ENCODE peak calls at places on chromosome 9, in six cellular contexts. One of them, this sample, is unnamed.

GRCh38 chr9:20312732-20313131 is 309.6 kb downstream of the MLLT3 start:
- DNase-seq in stromal cell of bone marrow: no peak
- DNase-seq in transverse colon: no peak
- DNase-seq in hippocampal formation: no peak
- DNase-seq in hepatic stellate cell: peak; percentile 25
- DNase-seq in GM13977: no peak
- DNase-seq in this sample: no peak

GRCh38 chr9:80871596-80871995 is 817.8 kb downstream of the TLE1 start:
- DNase-seq in hippocampal formation: no peak
- DNase-seq in hepatic stellate cell: no peak
- DNase-seq in transverse colon: no peak
- DNase-seq in GM13977: no peak
- DNase-seq in stromal cell of bone marrow: no peak
- DNase-seq in this sample: no peak

GRCh38 chr9:113770396-113770795 is 105.7 kb upstream of the ZNF618 start:
- DNase-seq in hippocampal formation: no peak
- DNase-seq in GM13977: no peak
- DNase-seq in hepatic stellate cell: no peak
- DNase-seq in stromal cell of bone marrow: no peak
- DNase-seq in transverse colon: no peak
- DNase-seq in this sample: no peak

GRCh38 chr9:3698531-3698930 is 172.7 kb upstream of the RFX3 start:
- DNase-seq in GM13977: no peak
- DNase-seq in hippocampal formation: no peak
- DNase-seq in hepatic stellate cell: no peak
- DNase-seq in transverse colon: no peak
- DNase-seq in stromal cell of bone marrow: peak; percentile 2
- DNase-seq in this sample: no peak

GRCh38 chr9:91421022-91421765 is 2.4 kb downstream of the NFIL3 start:
- DNase-seq in hippocampal formation: no peak
- DNase-seq in hepatic stellate cell: peak; percentile 60
- DNase-seq in transverse colon: peak; percentile 30
- DNase-seq in stromal cell of bone marrow: no peak
- DNase-seq in GM13977: peak; percentile 48
- DNase-seq in this sample: no peak

GRCh38 chr9:126205260-126205659 is 121.4 kb upstream of the MVB12B start:
- DNase-seq in transverse colon: no peak
- DNase-seq in hippocampal formation: no peak
- DNase-seq in stromal cell of bone marrow: no peak
- DNase-seq in GM13977: no peak
- DNase-seq in hepatic stellate cell: no peak
- DNase-seq in this sample: no peak

GRCh38 chr9:133502112-133502511 is 22.6 kb downstream of the MYMK start:
- DNase-seq in hippocampal formation: no peak
- DNase-seq in GM13977: no peak
- DNase-seq in hepatic stellate cell: no peak
- DNase-seq in stromal cell of bone marrow: no peak
- DNase-seq in transverse colon: no peak
- DNase-seq in this sample: no peak

GRCh38 chr9:106886111-106887046 is 23.4 kb downstream of the ZNF462 start:
- DNase-seq in transverse colon: no peak
- DNase-seq in hepatic stellate cell: no peak
- DNase-seq in stromal cell of bone marrow: no peak
- DNase-seq in GM13977: no peak
- DNase-seq in hippocampal formation: no peak
- DNase-seq in this sample: no peak

GRCh38 chr9:72579880-72580570 is 58.6 kb downstream of the TMC1 start:
- DNase-seq in transverse colon: no peak
- DNase-seq in GM13977: no peak
- DNase-seq in stromal cell of bone marrow: peak; percentile 50
- DNase-seq in hippocampal formation: no peak
- DNase-seq in hepatic stellate cell: peak; percentile 12
- DNase-seq in this sample: no peak

GRCh38 chr9:14173730-14174129 is 140.2 kb downstream of the NFIB start:
- DNase-seq in hippocampal formation: no peak
- DNase-seq in GM13977: no peak
- DNase-seq in transverse colon: no peak
- DNase-seq in hepatic stellate cell: no peak
- DNase-seq in stromal cell of bone marrow: no peak
- DNase-seq in this sample: no peak

GRCh38 chr9:137607141-137607857 is 1.8 kb downstream of the ARRDC1 start:
- DNase-seq in stromal cell of bone marrow: no peak
- DNase-seq in GM13977: no peak
- DNase-seq in hippocampal formation: no peak
- DNase-seq in transverse colon: no peak
- DNase-seq in hepatic stellate cell: no peak
- DNase-seq in this sample: no peak

GRCh38 chr9:112403802-112404201 is 23.9 kb downstream of the HSDL2 start:
- DNase-seq in hepatic stellate cell: no peak
- DNase-seq in hippocampal formation: no peak
- DNase-seq in GM13977: no peak
- DNase-seq in stromal cell of bone marrow: no peak
- DNase-seq in transverse colon: no peak
- DNase-seq in this sample: no peak

GRCh38 chr9:26779072-26779471 is 113.5 kb downstream of the CAAP1 start:
- DNase-seq in transverse colon: no peak
- DNase-seq in GM13977: no peak
- DNase-seq in stromal cell of bone marrow: peak; percentile 27
- DNase-seq in hippocampal formation: no peak
- DNase-seq in hepatic stellate cell: no peak
- DNase-seq in this sample: no peak

GRCh38 chr9:124017929-124018730 is 6.6 kb downstream of the LHX2 start:
- DNase-seq in hippocampal formation: no peak
- DNase-seq in GM13977: no peak
- DNase-seq in hepatic stellate cell: no peak
- DNase-seq in transverse colon: no peak
- DNase-seq in stromal cell of bone marrow: no peak
- DNase-seq in this sample: no peak

GRCh38 chr9:99326112-99326916 is 104.2 kb downstream of the SEC61B start:
- DNase-seq in GM13977: no peak
- DNase-seq in hepatic stellate cell: no peak
- DNase-seq in hippocampal formation: no peak
- DNase-seq in transverse colon: no peak
- DNase-seq in stromal cell of bone marrow: peak; percentile 38
- DNase-seq in this sample: no peak

GRCh38 chr9:125436613-125437443 is 175.2 kb downstream of the GAPVD1 start:
- DNase-seq in transverse colon: no peak
- DNase-seq in hepatic stellate cell: no peak
- DNase-seq in GM13977: no peak
- DNase-seq in stromal cell of bone marrow: no peak
- DNase-seq in hippocampal formation: no peak
- DNase-seq in this sample: no peak

GRCh38 chr9:16986441-16987387 is 116.2 kb upstream of the BNC2 start:
- DNase-seq in GM13977: no peak
- DNase-seq in transverse colon: no peak
- DNase-seq in hippocampal formation: no peak
- DNase-seq in stromal cell of bone marrow: peak; percentile 61
- DNase-seq in hepatic stellate cell: no peak
- DNase-seq in this sample: peak; percentile 72

GRCh38 chr9:108151161-108151586 is 661.6 kb upstream of the KLF4 start:
- DNase-seq in hippocampal formation: no peak
- DNase-seq in GM13977: no peak
- DNase-seq in hepatic stellate cell: no peak
- DNase-seq in transverse colon: no peak
- DNase-seq in stromal cell of bone marrow: no peak
- DNase-seq in this sample: no peak

GRCh38 chr9:69867081-69867814 is 46.6 kb downstream of the CFAP95 start:
- DNase-seq in transverse colon: no peak
- DNase-seq in hepatic stellate cell: no peak
- DNase-seq in hippocampal formation: no peak
- DNase-seq in GM13977: no peak
- DNase-seq in stromal cell of bone marrow: no peak
- DNase-seq in this sample: no peak

GRCh38 chr9:35658894-35659220 is 765 bp downstream of the CCDC107 start:
- DNase-seq in hippocampal formation: no peak
- DNase-seq in stromal cell of bone marrow: no peak
- DNase-seq in transverse colon: peak; percentile 47
- DNase-seq in hepatic stellate cell: no peak
- DNase-seq in GM13977: no peak
- DNase-seq in this sample: no peak

GRCh38 chr9:137167113-137167751 is 2.6 kb downstream of the LRRC26 start:
- DNase-seq in hippocampal formation: no peak
- DNase-seq in transverse colon: no peak
- DNase-seq in stromal cell of bone marrow: no peak
- DNase-seq in GM13977: peak; percentile 52
- DNase-seq in hepatic stellate cell: no peak
- DNase-seq in this sample: no peak

GRCh38 chr9:19232830-19233194 is 2.3 kb downstream of the DENND4C start:
- DNase-seq in stromal cell of bone marrow: peak; percentile 45
- DNase-seq in hippocampal formation: no peak
- DNase-seq in transverse colon: no peak
- DNase-seq in hepatic stellate cell: peak; percentile 38
- DNase-seq in GM13977: peak; percentile 58
- DNase-seq in this sample: peak; percentile 64

GRCh38 chr9:108002296-108003056 is 512.9 kb upstream of the KLF4 start:
- DNase-seq in hippocampal formation: no peak
- DNase-seq in GM13977: no peak
- DNase-seq in stromal cell of bone marrow: no peak
- DNase-seq in transverse colon: peak; percentile 21
- DNase-seq in hepatic stellate cell: no peak
- DNase-seq in this sample: no peak

GRCh38 chr9:116190997-116191396 is 37.4 kb downstream of the PAPPA start:
- DNase-seq in hippocampal formation: no peak
- DNase-seq in transverse colon: no peak
- DNase-seq in stromal cell of bone marrow: peak; percentile 73
- DNase-seq in GM13977: no peak
- DNase-seq in hepatic stellate cell: peak; percentile 58
- DNase-seq in this sample: no peak

GRCh38 chr9:78278177-78278777 is 18.6 kb upstream of the PSAT1 start:
- DNase-seq in hippocampal formation: no peak
- DNase-seq in GM13977: no peak
- DNase-seq in hepatic stellate cell: no peak
- DNase-seq in transverse colon: no peak
- DNase-seq in stromal cell of bone marrow: peak; percentile 82
- DNase-seq in this sample: peak; percentile 84

GRCh38 chr9:131582466-131583341 is 37.4 kb downstream of the PRRT1B start:
- DNase-seq in hippocampal formation: no peak
- DNase-seq in hepatic stellate cell: no peak
- DNase-seq in stromal cell of bone marrow: no peak
- DNase-seq in GM13977: no peak
- DNase-seq in transverse colon: no peak
- DNase-seq in this sample: no peak

GRCh38 chr9:97763884-97764283 is 66.7 kb upstream of the XPA start:
- DNase-seq in transverse colon: no peak
- DNase-seq in hippocampal formation: no peak
- DNase-seq in hepatic stellate cell: no peak
- DNase-seq in stromal cell of bone marrow: no peak
- DNase-seq in GM13977: no peak
- DNase-seq in this sample: no peak

GRCh38 chr9:93950619-93951601 is 4.2 kb downstream of the BARX1 start:
- DNase-seq in stromal cell of bone marrow: no peak
- DNase-seq in hippocampal formation: no peak
- DNase-seq in GM13977: peak; percentile 52
- DNase-seq in hepatic stellate cell: peak; percentile 59
- DNase-seq in transverse colon: peak; percentile 36
- DNase-seq in this sample: no peak

GRCh38 chr9:4433379-4433778 is 56.9 kb upstream of the SLC1A1 start:
- DNase-seq in hippocampal formation: no peak
- DNase-seq in hepatic stellate cell: no peak
- DNase-seq in stromal cell of bone marrow: no peak
- DNase-seq in transverse colon: no peak
- DNase-seq in GM13977: no peak
- DNase-seq in this sample: no peak

GRCh38 chr9:13432914-13433313 is 153.4 kb upstream of the MPDZ start:
- DNase-seq in hepatic stellate cell: no peak
- DNase-seq in stromal cell of bone marrow: no peak
- DNase-seq in transverse colon: no peak
- DNase-seq in hippocampal formation: no peak
- DNase-seq in GM13977: no peak
- DNase-seq in this sample: no peak

GRCh38 chr9:135288941-135289534 is 190.5 kb upstream of the PPP1R26 start:
- DNase-seq in stromal cell of bone marrow: no peak
- DNase-seq in hepatic stellate cell: no peak
- DNase-seq in GM13977: no peak
- DNase-seq in hippocampal formation: no peak
- DNase-seq in transverse colon: no peak
- DNase-seq in this sample: no peak

GRCh38 chr9:112074250-112075008 is 100.7 kb downstream of the SUSD1 start:
- DNase-seq in transverse colon: peak; percentile 76
- DNase-seq in hepatic stellate cell: peak; percentile 71
- DNase-seq in GM13977: no peak
- DNase-seq in stromal cell of bone marrow: peak; percentile 89
- DNase-seq in hippocampal formation: peak; percentile 65
- DNase-seq in this sample: peak; percentile 83

GRCh38 chr9:90821697-90822096 is 20.1 kb downstream of the SYK start:
- DNase-seq in hepatic stellate cell: no peak
- DNase-seq in GM13977: no peak
- DNase-seq in transverse colon: no peak
- DNase-seq in stromal cell of bone marrow: no peak
- DNase-seq in hippocampal formation: no peak
- DNase-seq in this sample: no peak